ENCODE peak calls at places on chromosome 14, in six cellular contexts. H, Y, M, Q, W and L are unnamed samples.
A peak's percentile ranks its signal among the peaks of the same experiment; 100 is the strongest.

GRCh38 chr14:57486767-57487379 is 6.8 kb downstream of the CCDC198 start:
- DNase-seq in M (peak; percentile 64), W (peak; percentile 38), Y (peak; percentile 36), H (no peak), Q (peak; percentile 54), L (no peak)

GRCh38 chr14:100440758-100441203 is 117.6 kb downstream of the SLC25A47 start:
- DNase-seq in Q (no peak), Y (no peak), H (no peak), M (peak; percentile 11), W (no peak), L (no peak)

GRCh38 chr14:31937730-31938346 is 139.3 kb upstream of the ARHGAP5 start:
- DNase-seq in Q (peak; percentile 96), Y (peak; percentile 4), M (no peak), W (peak; percentile 86), H (no peak), L (peak; percentile 63)

GRCh38 chr14:54739514-54739913 is 163.1 kb downstream of the GCH1 start:
- DNase-seq in Q (no peak), M (no peak), Y (no peak), H (no peak), W (no peak), L (no peak)

GRCh38 chr14:105838591-105839424 is 312.4 kb downstream of the TMEM121 start:
- DNase-seq in H (no peak), W (no peak), M (no peak), Q (no peak), Y (no peak), L (no peak)

GRCh38 chr14:94110552-94111181 is at the start of gene IFI27:
- DNase-seq in H (no peak), Y (no peak), W (peak; percentile 70), M (no peak), Q (no peak), L (no peak)

GRCh38 chr14:97180304-97181200 is 383.4 kb downstream of the VRK1 start:
- DNase-seq in Q (peak; percentile 76), M (no peak), Y (no peak), H (no peak), W (peak; percentile 28), L (no peak)

GRCh38 chr14:105087308-105087962 is 22.2 kb upstream of the GPR132 start:
- DNase-seq in H (no peak), M (no peak), Q (peak; percentile 84), W (no peak), Y (no peak), L (peak; percentile 79)

GRCh38 chr14:61381589-61381988 is 60.2 kb downstream of the PRKCH start:
- DNase-seq in Q (no peak), M (no peak), H (no peak), W (no peak), Y (no peak), L (no peak)

GRCh38 chr14:53306926-53307325 is 153.8 kb upstream of the DDHD1 start:
- DNase-seq in W (peak; percentile 30), M (no peak), H (no peak), Y (no peak), Q (no peak), L (no peak)

GRCh38 chr14:59297070-59297766 is 108.8 kb downstream of the DAAM1 start:
- DNase-seq in W (no peak), Y (no peak), Q (no peak), M (no peak), H (no peak), L (no peak)

GRCh38 chr14:91078095-91078737 is 17.8 kb upstream of the RPS6KA5 start:
- DNase-seq in M (no peak), Y (no peak), W (no peak), H (no peak), Q (no peak), L (peak; percentile 53)

GRCh38 chr14:75497701-75498100 is 24.6 kb upstream of the BATF start:
- DNase-seq in M (no peak), Y (no peak), H (no peak), Q (no peak), W (no peak), L (no peak)

GRCh38 chr14:105432657-105433056 is 13.0 kb downstream of the MTA1 start:
- DNase-seq in M (no peak), H (no peak), Y (no peak), W (no peak), Q (no peak), L (no peak)

GRCh38 chr14:22878271-22879246 is 4.5 kb upstream of the REM2 start:
- DNase-seq in Q (no peak), H (no peak), Y (no peak), W (no peak), M (no peak), L (no peak)

GRCh38 chr14:43795600-43796228 is 711.4 kb downstream of the FSCB start:
- DNase-seq in W (no peak), Q (peak; percentile 25), M (peak; percentile 24), H (no peak), Y (no peak), L (no peak)

GRCh38 chr14:70995671-70996070 is 88.4 kb downstream of the PCNX1 start:
- DNase-seq in Y (no peak), Q (peak; percentile 76), H (no peak), W (no peak), M (no peak), L (no peak)

GRCh38 chr14:64812412-64812811 is 67.3 kb downstream of the SPTB start:
- DNase-seq in H (no peak), W (no peak), Q (no peak), Y (peak; percentile 56), M (peak; percentile 94), L (peak; percentile 55)

GRCh38 chr14:91453744-91454143 is 36.1 kb upstream of the CCDC88C start:
- DNase-seq in W (no peak), M (no peak), Q (no peak), H (no peak), Y (no peak), L (no peak)

GRCh38 chr14:51604078-51604477 is 47.6 kb upstream of the FRMD6 start:
- DNase-seq in W (no peak), Q (no peak), H (no peak), Y (no peak), M (no peak), L (no peak)

GRCh38 chr14:61350427-61350826 is 29.0 kb downstream of the PRKCH start:
- DNase-seq in M (no peak), Q (no peak), H (no peak), W (no peak), Y (no peak), L (no peak)

GRCh38 chr14:91753501-91754128 is 21.7 kb upstream of the CATSPERB start:
- DNase-seq in Q (no peak), Y (no peak), M (no peak), W (no peak), H (no peak), L (no peak)

GRCh38 chr14:55000381-55000780 is 26.5 kb downstream of the WDHD1 start:
- DNase-seq in H (no peak), W (peak; percentile 20), Y (no peak), Q (no peak), M (no peak), L (no peak)

GRCh38 chr14:105602799-105603763 is 76.7 kb downstream of the TMEM121 start:
- DNase-seq in M (no peak), W (no peak), Q (no peak), H (no peak), Y (no peak), L (no peak)

GRCh38 chr14:21868442-21869046 is 194.9 kb upstream of the OR4E1 start:
- DNase-seq in Y (peak; percentile 83), Q (peak; percentile 56), W (no peak), H (peak; percentile 64), M (no peak), L (peak; percentile 52)

GRCh38 chr14:100304825-100305445 is 1.3 kb downstream of the SLC25A29 start:
- DNase-seq in M (peak; percentile 75), H (peak; percentile 55), Y (no peak), Q (peak; percentile 35), W (no peak), L (no peak)